ENCODE peak calls at places on chromosomes 16 and 17, in ten cellular contexts. O is tibial nerve, X is transverse colon, I is GM12878, Q is upper lobe of left lung, D is H1, T is suprapubic skin, J is stomach, V is ovary, F is SK-N-SH. U is an unnamed sample. For H3K36me3, the result is how much of the 10 kb centered on the place peaks cover.

GRCh38 chr17:80786887-80787286 is 204.8 kb upstream of the CHMP6 start:
- DNase-seq in D (no peak), J (no peak), Q (no peak), O (no peak), F (no peak), V (no peak), X (no peak), I (no peak), T (no peak), U (no peak)

GRCh38 chr17:68697850-68698313 is 96.7 kb upstream of the FAM20A start:
- DNase-seq in Q (no peak), T (no peak), F (no peak), I (no peak), J (peak), X (peak), D (no peak), O (peak), V (no peak), U (peak)

GRCh38 chr17:1490643-1491405 is 1.7 kb downstream of the MYO1C start:
- DNase-seq in I (no peak), O (no peak), Q (peak), T (peak), F (peak), X (peak), J (peak), D (peak), V (peak), U (peak)

GRCh38 chr17:72187544-72187943 is 66.7 kb downstream of the SOX9 start:
- DNase-seq in V (no peak), X (peak), J (peak), I (no peak), Q (no peak), F (no peak), D (no peak), T (no peak), O (peak), U (no peak)

GRCh38 chr16:6428861-6429260 is 903.8 kb upstream of the RBFOX1 start:
- DNase-seq in D (no peak), T (no peak), X (no peak), Q (no peak), J (no peak), I (no peak), F (no peak), V (no peak), O (no peak), U (no peak)

GRCh38 chr17:64326420-64327054 is 63.5 kb upstream of the TEX2 start:
- DNase-seq in D (no peak), J (peak), F (no peak), Q (peak), T (peak), V (peak), X (peak), I (no peak), O (peak), U (peak)

GRCh38 chr17:19672009-19672837 is 23.7 kb downstream of the ALDH3A2 start:
- DNase-seq in D (peak), V (no peak), X (peak), F (no peak), O (peak), J (peak), T (peak), Q (no peak), I (no peak), U (no peak)

GRCh38 chr17:81080056-81080455 is 45.1 kb downstream of the BAIAP2 start:
- DNase-seq in Q (no peak), X (no peak), D (no peak), O (no peak), I (no peak), F (no peak), T (no peak), J (no peak), V (no peak), U (no peak)

GRCh38 chr17:77744268-77744988 is 214.1 kb upstream of the TNRC6C start:
- DNase-seq in J (no peak), Q (no peak), D (no peak), I (no peak), V (no peak), O (peak), X (no peak), T (peak), F (no peak), U (peak)

GRCh38 chr16:19967561-19967960 is 82.9 kb upstream of the GPRC5B start:
- DNase-seq in J (no peak), D (no peak), I (no peak), X (no peak), Q (no peak), T (no peak), V (no peak), O (no peak), F (no peak), U (no peak)

GRCh38 chr17:66301418-66301863 is 972 bp upstream of the PRKCA start:
- DNase-seq in V (no peak), I (no peak), F (no peak), Q (no peak), D (no peak), O (no peak), T (no peak), X (peak), J (no peak), U (no peak)

GRCh38 chr17:66300956-66301355 is 1.5 kb upstream of the PRKCA start:
- DNase-seq in I (no peak), J (no peak), X (no peak), V (no peak), F (no peak), O (no peak), Q (no peak), D (no peak), T (no peak), U (no peak)

GRCh38 chr17:66292351-66292750 is 10.1 kb upstream of the PRKCA start:
- DNase-seq in F (no peak), I (no peak), J (no peak), V (no peak), D (no peak), O (no peak), Q (no peak), X (no peak), T (no peak), U (no peak)

GRCh38 chr17:66299721-66300120 is 2.7 kb upstream of the PRKCA start:
- DNase-seq in J (no peak), D (no peak), O (no peak), Q (no peak), T (no peak), X (no peak), I (no peak), V (no peak), F (no peak), U (no peak)

GRCh38 chr17:66296289-66296725 is 6.1 kb upstream of the PRKCA start:
- DNase-seq in O (no peak), X (no peak), I (no peak), F (no peak), V (no peak), T (no peak), J (no peak), Q (no peak), D (no peak), U (no peak)
- TF ChIP-seq EP300 in O (no peak), X (no peak), I (no peak), F (no peak), V (no peak), T (no peak), J (no peak), Q (no peak), D (no peak), U (no peak)

GRCh38 chr17:59778996-59779395 is 71.5 kb downstream of the VMP1 start:
- DNase-seq in I (no peak), X (no peak), D (no peak), Q (no peak), O (no peak), V (no peak), J (no peak), T (no peak), F (no peak), U (no peak)
- H3K36me3 ChIP-seq in I (under half), X (under half), D (under half), Q (under half), O (half or more), V (under half), J (under half), T (under half), F (under half), U (under half)

DNA sequence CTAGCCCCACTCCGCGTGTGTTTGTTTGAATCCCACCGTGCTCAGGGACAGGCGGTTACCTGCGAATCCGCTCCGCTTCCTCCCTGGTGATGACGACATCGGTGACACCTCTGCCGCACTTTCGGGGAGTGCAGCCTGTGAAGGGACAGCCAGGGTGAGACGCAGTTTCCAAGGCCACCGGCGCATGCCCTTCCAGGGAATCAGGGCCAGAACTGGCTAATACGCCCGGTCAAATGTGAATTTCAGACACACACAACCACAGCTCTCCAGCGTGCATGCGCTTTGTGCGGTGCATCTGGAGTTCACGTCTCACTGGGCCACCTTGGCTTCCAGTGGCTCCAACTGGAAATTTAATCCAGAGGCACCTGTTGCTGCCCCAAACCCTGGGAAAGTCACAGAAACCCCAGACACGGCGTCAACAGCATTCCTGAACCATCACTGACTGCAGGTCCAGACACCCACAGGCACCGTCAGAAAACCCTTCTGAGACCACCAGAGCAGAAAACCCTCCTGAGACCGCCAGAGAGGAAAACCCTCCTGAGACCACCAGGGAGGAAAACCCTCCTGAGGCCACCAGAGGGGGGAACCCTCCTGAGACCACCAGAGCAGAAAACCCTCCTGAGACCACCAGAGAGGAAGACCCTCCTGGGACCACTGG is 6.6 kb upstream of the HEXD start:
- DNase-seq in F (no peak), Q (no peak), J (no peak), D (no peak), O (no peak), V (no peak), I (no peak), T (no peak), X (no peak), U (no peak)
- H3K27ac ChIP-seq in F (no peak), Q (no peak), J (no peak), D (no peak), O (no peak), V (no peak), I (no peak), T (no peak), X (no peak), U (no peak)

DNA sequence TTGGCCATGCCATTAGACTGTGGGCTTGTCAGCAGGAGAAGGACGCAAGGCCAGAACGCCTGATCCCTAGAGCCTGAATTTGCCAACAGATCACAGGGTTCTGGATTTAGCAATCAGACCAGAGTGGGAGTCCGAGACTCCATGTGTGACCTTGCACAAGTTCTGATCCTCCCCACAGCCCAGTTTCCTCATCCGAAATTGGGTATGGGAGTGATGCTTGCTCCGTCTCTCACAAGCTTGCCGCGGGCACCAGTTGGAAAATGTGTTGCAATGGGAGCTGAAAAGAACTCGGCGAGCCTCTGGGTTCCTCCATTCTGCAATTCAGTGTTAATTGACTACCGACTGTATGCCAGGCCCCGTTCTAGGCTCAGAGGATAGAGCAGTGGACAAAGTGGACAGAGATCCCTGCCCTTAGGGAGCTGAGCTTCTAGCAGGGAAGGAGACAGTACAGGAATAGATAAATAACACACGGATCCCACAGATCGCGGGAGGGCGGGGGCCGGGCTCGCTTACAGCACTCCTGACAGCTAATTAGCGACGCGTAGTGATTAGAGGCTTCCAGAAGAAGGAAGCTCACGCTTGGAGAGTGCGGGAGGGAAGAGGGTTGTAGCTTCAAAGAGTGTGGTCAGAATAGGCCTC is 150.4 kb upstream of the CIBAR2 start:
- DNase-seq in Q (peak), I (no peak), J (no peak), X (no peak), V (no peak), O (no peak), D (no peak), T (no peak), F (no peak), U (no peak)
- TF ChIP-seq EP300 in Q (no peak), I (no peak), J (no peak), X (no peak), V (no peak), O (peak), D (no peak), T (no peak), F (no peak), U (no peak)

DNA sequence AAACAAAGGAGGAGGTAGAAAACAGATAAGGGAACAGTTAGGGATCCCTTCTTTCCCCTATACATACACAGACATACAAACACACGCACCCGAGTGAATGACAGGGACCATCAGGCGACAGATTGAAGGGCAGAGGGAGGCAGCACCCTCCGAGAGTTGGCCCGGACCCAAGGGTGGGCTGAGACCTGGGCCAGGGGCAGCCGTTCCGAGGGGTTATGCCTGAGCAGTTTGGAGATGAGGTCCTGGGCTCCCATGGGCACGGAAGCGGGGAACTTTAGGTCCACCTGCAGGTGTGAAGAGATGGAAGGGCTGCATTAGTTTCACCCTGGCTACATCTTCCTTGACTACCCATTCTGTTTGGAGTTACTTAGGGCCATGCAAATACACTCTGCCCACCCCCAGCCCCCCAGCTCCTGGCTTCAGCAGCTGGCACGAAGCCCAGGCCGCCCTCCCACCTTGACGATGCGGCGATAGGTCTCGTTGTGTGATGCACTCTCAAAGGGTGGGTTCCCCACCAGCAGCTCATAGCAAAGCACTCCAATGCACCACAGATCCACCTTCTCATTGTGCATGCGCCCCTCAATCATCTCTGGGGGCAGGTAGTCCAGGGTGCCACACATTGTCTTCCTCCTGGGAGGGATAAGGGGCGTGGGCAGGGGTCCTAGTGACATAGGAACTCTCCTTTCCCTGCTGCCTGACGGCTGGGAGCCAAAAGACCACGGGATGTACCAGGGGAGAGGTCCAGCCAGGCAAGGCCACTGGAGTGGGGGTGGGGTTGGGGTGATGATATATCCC is 5.4 kb downstream of the AURKB start:
- DNase-seq in Q (no peak), J (no peak), X (no peak), F (no peak), D (no peak), I (no peak), T (no peak), V (no peak), O (no peak), U (no peak)
- H3K36me3 ChIP-seq in Q (under half), J (under half), X (under half), F (under half), D (under half), I (under half), T (under half), V (under half), O (under half), U (under half)

GRCh38 chr16:88202207-88202745 is 180.5 kb upstream of the ZNF469 start:
- DNase-seq in I (no peak), F (no peak), D (peak), Q (no peak), J (no peak), X (no peak), T (no peak), O (no peak), V (no peak), U (peak)
- H3K27ac ChIP-seq in I (no peak), F (no peak), D (no peak), Q (no peak), J (no peak), X (no peak), T (no peak), O (no peak), V (no peak), U (no peak)

GRCh38 chr16:4913130-4913773 is 23.7 kb downstream of the PPL start:
- DNase-seq in F (no peak), O (no peak), V (no peak), D (no peak), J (no peak), I (no peak), T (no peak), Q (no peak), X (no peak), U (no peak)

GRCh38 chr16:4917117-4917516 is 19.8 kb downstream of the PPL start:
- DNase-seq in X (no peak), J (no peak), V (no peak), O (no peak), D (no peak), F (no peak), Q (no peak), T (no peak), I (no peak), U (no peak)

GRCh38 chr16:4914528-4915225 is 22.3 kb downstream of the PPL start:
- DNase-seq in O (no peak), I (no peak), X (no peak), F (no peak), D (no peak), V (no peak), T (no peak), J (no peak), Q (no peak), U (peak)

GRCh38 chr16:4913774-4914525 is 23.0 kb downstream of the PPL start:
- DNase-seq in J (no peak), O (no peak), V (no peak), I (no peak), Q (no peak), F (no peak), T (no peak), D (no peak), X (no peak), U (no peak)

DNA sequence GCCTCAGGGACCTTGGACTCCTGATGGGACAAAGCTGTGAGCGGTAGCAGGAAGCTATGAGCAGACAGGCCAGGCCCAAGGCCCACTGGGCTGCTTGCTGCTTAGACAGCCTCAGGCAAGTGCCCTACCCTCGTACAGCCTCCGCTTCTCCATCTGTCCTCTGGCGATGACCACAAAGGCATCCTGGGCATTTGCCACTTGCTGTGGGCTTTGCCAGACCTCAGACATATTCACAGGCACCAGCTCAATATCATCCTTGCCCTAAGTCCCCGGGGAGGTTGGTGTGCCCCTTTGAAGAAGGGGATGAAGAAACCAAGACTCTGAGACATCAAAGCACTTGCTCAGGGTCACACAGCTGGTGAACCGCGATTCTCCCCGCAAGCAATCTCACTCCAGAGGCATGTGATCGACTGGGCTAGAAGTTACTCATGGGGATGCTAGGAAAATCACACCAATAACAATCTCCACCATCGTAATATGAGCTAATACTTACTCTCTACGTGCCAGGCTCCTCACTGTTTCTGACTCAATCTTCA is 21.7 kb downstream of the PPL start:
- DNase-seq in Q (no peak), D (no peak), O (no peak), T (no peak), X (no peak), F (no peak), J (no peak), I (no peak), V (no peak), U (peak)
- TF ChIP-seq EP300 in Q (no peak), D (no peak), O (no peak), T (no peak), X (no peak), F (no peak), J (no peak), I (no peak), V (no peak), U (no peak)